ENCODE peak calls at places on chromosomes 6 and 20, in seven cellular contexts. S is GM20000, V is amygdala, B is lung, J is ELR, I is mucosa of descending colon, L is HCT116. W is an unnamed sample.

GRCh38 chr20:15708984-15709598 is 864.2 kb downstream of the KIF16B start:
- DNase-seq in S (peak), V (no peak), B (no peak), J (peak), I (peak), L (no peak), W (no peak)

GRCh38 chr6:131349199-131349598 is 213.9 kb downstream of the AKAP7 start:
- DNase-seq in S (no peak), V (no peak), B (no peak), J (no peak), I (no peak), L (no peak), W (no peak)

GRCh38 chr20:58192567-58192966 is 35.9 kb downstream of the ANKRD60 start:
- DNase-seq in S (peak), V (no peak), B (no peak), J (peak), I (no peak), L (no peak), W (no peak)

GRCh38 chr20:56360899-56361199 is 2.1 kb downstream of the FAM210B start:
- DNase-seq in S (no peak), V (no peak), B (no peak), J (no peak), I (no peak), L (no peak), W (no peak)

GRCh38 chr20:61252601-61253263 is 671 bp downstream of the CDH4 start:
- DNase-seq in S (peak), V (no peak), B (no peak), J (peak), I (no peak), L (no peak), W (no peak)

GRCh38 chr6:151962246-151962846 is 154.9 kb downstream of the ESR1 start:
- DNase-seq in S (no peak), V (no peak), B (no peak), J (peak), I (no peak), L (no peak), W (no peak)

GRCh38 chr6:106974337-106974998 is at the start of gene CD24:
- DNase-seq in S (peak), V (no peak), B (no peak), J (peak), I (peak), L (no peak), W (peak)

GRCh38 chr6:85185977-85186376 is 263.9 kb upstream of the NT5E start:
- DNase-seq in S (no peak), V (no peak), B (no peak), J (no peak), I (no peak), L (no peak), W (no peak)

GRCh38 chr6:134389658-134390057 is 71.7 kb upstream of the SGK1 start:
- DNase-seq in S (no peak), V (no peak), B (no peak), J (no peak), I (no peak), L (no peak), W (no peak)

GRCh38 chr20:3889489-3890409 is 562 bp downstream of the PANK2 start:
- DNase-seq in S (peak), V (no peak), B (peak), J (peak), I (peak), L (no peak), W (peak)

W was measured in PC-9.